ENCODE peak calls at places on chromosomes 6 and 20, in four cellular contexts. I is A549, Q is IMR-90, X is hepatocyte. V is an unnamed sample.

GRCh38 chr6:30759575-30760239 is 15.4 kb upstream of the IER3 start:
- DNase-seq in I (peak), Q (peak), X (peak), V (peak)

GRCh38 chr6:89073840-89074239 is 6.7 kb upstream of the PNRC1 start:
- DNase-seq in I (no peak), Q (no peak), X (no peak), V (no peak)

GRCh38 chr20:39700527-39700926 is 738.4 kb downstream of the DHX35 start:
- DNase-seq in I (no peak), Q (no peak), X (no peak), V (no peak)

GRCh38 chr20:38073307-38074010 is 39.9 kb downstream of the RPRD1B start:
- DNase-seq in I (peak), Q (peak), X (peak), V (peak)

GRCh38 chr6:10537726-10538125 is 16.6 kb downstream of the GCNT2 start:
- DNase-seq in I (no peak), Q (no peak), X (no peak), V (no peak)

GRCh38 chr6:11023032-11023431 is 21.1 kb downstream of the ELOVL2 start:
- DNase-seq in I (no peak), Q (no peak), X (no peak), V (no peak)

GRCh38 chr6:7204726-7205125 is 97.0 kb downstream of the RREB1 start:
- DNase-seq in I (no peak), Q (peak), X (no peak), V (no peak)

GRCh38 chr20:21052241-21052640 is 53.9 kb downstream of the LINC00237 start:
- DNase-seq in I (no peak), Q (no peak), X (no peak), V (no peak)

GRCh38 chr6:140879861-140880260 is 1252.9 kb upstream of the GJE1 start:
- DNase-seq in I (peak), Q (peak), X (no peak), V (no peak)

GRCh38 chr6:83597511-83597910 is 85.2 kb downstream of the PRSS35 start:
- DNase-seq in I (no peak), Q (no peak), X (no peak), V (no peak)

GRCh38 chr6:150201285-150201684 is 58.4 kb downstream of the PPP1R14C start:
- DNase-seq in I (no peak), Q (no peak), X (no peak), V (no peak)

GRCh38 chr20:25859649-25860530 is 163.2 kb upstream of the ZNF337 start:
- DNase-seq in I (peak), Q (no peak), X (peak), V (no peak)

GRCh38 chr6:54717849-54718455 is 128.6 kb upstream of the FAM83B start:
- DNase-seq in I (peak), Q (peak), X (peak), V (peak)

GRCh38 chr6:16331328-16332174 is 93.2 kb downstream of the GMPR start:
- DNase-seq in I (peak), Q (peak), X (peak), V (peak)

GRCh38 chr6:8215631-8216030 is 113.3 kb upstream of the EEF1E1 start:
- DNase-seq in I (no peak), Q (peak), X (peak), V (no peak)

GRCh38 chr20:63552481-63553249 is 1.3 kb upstream of the FNDC11 start:
- DNase-seq in I (no peak), Q (no peak), X (no peak), V (peak)

GRCh38 chr6:160978141-160978926 is 13.2 kb upstream of the MAP3K4 start:
- DNase-seq in I (no peak), Q (peak), X (no peak), V (no peak)

GRCh38 chr20:63344151-63344470 is 17.0 kb downstream of the CHRNA4 start:
- DNase-seq in I (no peak), Q (no peak), X (no peak), V (no peak)

GRCh38 chr6:140897804-140898573 is 1234.7 kb upstream of the GJE1 start:
- DNase-seq in I (no peak), Q (no peak), X (no peak), V (no peak)

GRCh38 chr6:12815089-12815488 is 98.5 kb downstream of the PHACTR1 start:
- DNase-seq in I (no peak), Q (no peak), X (no peak), V (no peak)

GRCh38 chr6:121616411-121616810 is 181.0 kb downstream of the GJA1 start:
- DNase-seq in I (no peak), Q (no peak), X (no peak), V (no peak)

GRCh38 chr6:110414669-110415296 is 592 bp downstream of the DDO start:
- DNase-seq in I (no peak), Q (no peak), X (no peak), V (no peak)

GRCh38 chr20:63749597-63750508 is 10.3 kb downstream of the SLC2A4RG start:
- DNase-seq in I (no peak), Q (no peak), X (peak), V (no peak)

DNA sequence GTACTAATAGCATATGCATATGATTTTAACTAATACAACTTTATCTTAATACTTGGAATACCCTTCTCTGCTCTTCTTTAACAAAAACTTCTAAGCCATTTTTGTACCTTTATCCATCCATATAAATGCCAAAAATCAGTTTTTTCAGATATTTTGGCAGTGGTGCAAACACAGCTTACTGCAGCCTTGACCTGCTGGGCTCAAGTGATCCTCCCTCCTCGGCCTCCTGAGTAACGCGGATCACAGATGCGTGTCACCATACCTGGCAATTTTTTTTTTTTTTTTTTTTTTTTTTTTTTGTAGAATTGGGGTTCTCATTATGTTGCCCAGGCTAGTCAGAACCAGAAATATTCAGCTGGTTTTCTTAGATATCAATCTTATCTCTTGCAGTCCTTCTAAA is 54.1 kb upstream of the SMIM29 start:
- DNase-seq in I (no peak), Q (no peak), X (no peak), V (no peak)
- H3K4me2 ChIP-seq in I (no peak), Q (no peak), X (no peak), V (no peak)

GRCh38 chr6:27495386-27496135 is 22.7 kb upstream of the ZNF184 start:
- DNase-seq in I (peak), Q (peak), X (peak), V (no peak)
- H3K4me2 ChIP-seq in I (peak), Q (peak), X (peak), V (no peak)

GRCh38 chr20:36368869-36369268 is 62.7 kb downstream of the DLGAP4 start:
- DNase-seq in I (no peak), Q (no peak), X (no peak), V (no peak)
- H3K4me2 ChIP-seq in I (no peak), Q (no peak), X (no peak), V (no peak)

GRCh38 chr6:47247227-47247797 is 62.4 kb downstream of the TNFRSF21 start:
- DNase-seq in I (no peak), Q (no peak), X (no peak), V (peak)
- H3K4me2 ChIP-seq in I (peak), Q (no peak), X (peak), V (peak)

DNA sequence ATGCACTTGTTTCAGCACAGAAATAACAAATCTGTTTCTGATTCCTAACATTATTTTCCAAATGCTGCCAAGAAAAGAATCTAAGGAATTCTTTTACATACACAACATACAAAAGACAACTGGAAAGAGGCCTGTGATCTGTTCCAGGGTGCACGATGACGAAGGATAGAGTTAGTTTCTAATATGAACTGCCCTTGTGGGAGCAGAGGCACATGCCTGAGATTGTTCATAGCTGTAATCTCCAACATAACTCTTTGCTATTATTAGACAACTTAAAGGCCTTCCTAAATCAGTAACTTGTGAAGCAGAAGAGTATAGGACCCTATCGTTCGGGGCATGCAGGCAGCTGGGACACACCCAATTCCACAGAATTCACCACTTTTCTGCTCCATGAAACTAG is 41.2 kb upstream of the NHSL1 start:
- DNase-seq in I (no peak), Q (peak), X (peak), V (no peak)
- H3K4me2 ChIP-seq in I (no peak), Q (peak), X (peak), V (no peak)

DNA sequence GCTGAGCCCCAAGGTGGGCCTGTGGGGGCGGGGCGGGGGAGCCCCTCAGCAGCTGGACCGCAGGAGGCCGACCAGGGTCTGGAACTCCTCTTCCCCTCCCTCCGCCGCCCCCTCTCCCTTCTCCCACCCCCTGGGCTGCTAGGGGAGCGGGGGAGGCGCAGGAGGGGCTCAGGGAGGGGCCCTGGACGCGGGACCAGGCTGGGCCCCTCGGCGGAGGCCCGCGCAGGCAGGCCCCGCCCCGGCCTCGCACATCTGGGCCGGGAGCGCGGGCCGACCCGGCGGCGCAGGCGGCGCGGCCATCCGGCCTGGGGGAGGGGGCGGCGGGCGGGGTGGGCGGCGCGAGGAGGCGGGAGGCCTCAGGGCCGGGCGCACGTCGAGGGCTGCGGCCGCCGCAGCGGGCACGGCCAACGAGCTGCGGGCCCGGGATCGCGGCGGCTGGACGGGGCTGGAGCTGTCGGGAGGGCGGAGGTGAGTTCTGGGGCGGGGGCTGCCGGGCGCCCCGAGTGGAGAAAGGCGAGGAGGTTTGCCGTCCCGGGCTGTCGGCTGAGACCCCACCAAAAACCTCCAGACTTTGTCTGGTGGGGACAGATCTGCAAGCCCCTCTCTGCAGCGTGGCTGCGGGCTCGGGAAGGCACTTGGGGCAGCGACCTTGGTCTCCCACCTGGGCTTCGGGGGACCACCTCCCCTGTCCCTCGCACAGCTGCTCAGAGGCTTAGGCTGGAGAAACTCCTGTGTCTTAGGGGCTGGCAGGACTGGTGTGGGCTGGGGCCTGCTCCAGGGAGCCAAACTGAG is at the start of gene HSPA12B:
- DNase-seq in I (no peak), Q (no peak), X (peak), V (no peak)
- H3K4me2 ChIP-seq in I (no peak), Q (no peak), X (peak), V (no peak)

V was measured in Karpas-422.